ENCODE peak calls at places on chromosomes 12 and 14, in nine cellular contexts. One of them, this sample, is unnamed.

GRCh38 chr12:116898675-116899074 is 12.1 kb upstream of the FBXW8 start:
- DNase-seq in transverse colon: no peak
- DNase-seq in cardiac muscle cell: no peak
- DNase-seq in neural crest cell: no peak
- DNase-seq in AG04450: no peak
- DNase-seq in bronchial epithelial cell: no peak
- DNase-seq in Caco-2: no peak
- DNase-seq in BJ: no peak
- DNase-seq in psoas muscle: no peak
- DNase-seq in this sample: no peak

GRCh38 chr14:99348816-99349609 is 77.0 kb upstream of the BCL11B start:
- DNase-seq in transverse colon: no peak
- DNase-seq in cardiac muscle cell: no peak
- DNase-seq in neural crest cell: no peak
- DNase-seq in AG04450: no peak
- DNase-seq in bronchial epithelial cell: no peak
- DNase-seq in Caco-2: no peak
- DNase-seq in BJ: no peak
- DNase-seq in psoas muscle: no peak
- DNase-seq in this sample: no peak

GRCh38 chr12:68785823-68786222 is 22.2 kb upstream of the MDM2 start:
- DNase-seq in transverse colon: no peak
- DNase-seq in cardiac muscle cell: no peak
- DNase-seq in neural crest cell: no peak
- DNase-seq in AG04450: no peak
- DNase-seq in bronchial epithelial cell: no peak
- DNase-seq in Caco-2: no peak
- DNase-seq in BJ: no peak
- DNase-seq in psoas muscle: no peak
- DNase-seq in this sample: no peak

GRCh38 chr12:124786065-124786964 is 77.3 kb downstream of the SCARB1 start:
- DNase-seq in transverse colon: peak; percentile 53
- DNase-seq in cardiac muscle cell: peak; percentile 92
- DNase-seq in neural crest cell: peak; percentile 53
- DNase-seq in AG04450: peak; percentile 76
- DNase-seq in bronchial epithelial cell: peak; percentile 87
- DNase-seq in Caco-2: no peak
- DNase-seq in BJ: no peak
- DNase-seq in psoas muscle: peak; percentile 81
- DNase-seq in this sample: no peak

GRCh38 chr12:53844989-53845836 is 93.4 kb upstream of the HOXC13 start:
- DNase-seq in transverse colon: no peak
- DNase-seq in cardiac muscle cell: peak; percentile 10
- DNase-seq in neural crest cell: no peak
- DNase-seq in AG04450: no peak
- DNase-seq in bronchial epithelial cell: peak; percentile 88
- DNase-seq in Caco-2: peak; percentile 67
- DNase-seq in BJ: peak; percentile 72
- DNase-seq in psoas muscle: no peak
- DNase-seq in this sample: no peak

GRCh38 chr12:100356646-100357223 is at the start of gene SLC17A8:
- DNase-seq in transverse colon: peak; percentile 13
- DNase-seq in cardiac muscle cell: peak; percentile 41
- DNase-seq in neural crest cell: peak; percentile 19
- DNase-seq in AG04450: no peak
- DNase-seq in bronchial epithelial cell: no peak
- DNase-seq in Caco-2: no peak
- DNase-seq in BJ: no peak
- DNase-seq in psoas muscle: no peak
- DNase-seq in this sample: no peak

GRCh38 chr12:52347546-52348510 is 19.5 kb downstream of the KRT85 start:
- DNase-seq in transverse colon: no peak
- DNase-seq in cardiac muscle cell: no peak
- DNase-seq in neural crest cell: no peak
- DNase-seq in AG04450: no peak
- DNase-seq in bronchial epithelial cell: no peak
- DNase-seq in Caco-2: no peak
- DNase-seq in BJ: no peak
- DNase-seq in psoas muscle: no peak
- DNase-seq in this sample: no peak

GRCh38 chr12:30763053-30763452 is 8.3 kb upstream of the CAPRIN2 start:
- DNase-seq in transverse colon: no peak
- DNase-seq in cardiac muscle cell: no peak
- DNase-seq in neural crest cell: no peak
- DNase-seq in AG04450: no peak
- DNase-seq in bronchial epithelial cell: no peak
- DNase-seq in Caco-2: peak; percentile 94
- DNase-seq in BJ: no peak
- DNase-seq in psoas muscle: no peak
- DNase-seq in this sample: no peak

GRCh38 chr12:3242199-3242863 is 165.2 kb downstream of the TSPAN9 start:
- DNase-seq in transverse colon: peak; percentile 15
- DNase-seq in cardiac muscle cell: no peak
- DNase-seq in neural crest cell: no peak
- DNase-seq in AG04450: no peak
- DNase-seq in bronchial epithelial cell: no peak
- DNase-seq in Caco-2: no peak
- DNase-seq in BJ: no peak
- DNase-seq in psoas muscle: peak; percentile 82
- DNase-seq in this sample: no peak

GRCh38 chr12:3364226-3364625 is 126.8 kb upstream of the PRMT8 start:
- DNase-seq in transverse colon: no peak
- DNase-seq in cardiac muscle cell: no peak
- DNase-seq in neural crest cell: no peak
- DNase-seq in AG04450: no peak
- DNase-seq in bronchial epithelial cell: no peak
- DNase-seq in Caco-2: no peak
- DNase-seq in BJ: no peak
- DNase-seq in psoas muscle: no peak
- DNase-seq in this sample: no peak

GRCh38 chr14:68300608-68301007 is 481.0 kb downstream of the RAD51B start:
- DNase-seq in transverse colon: no peak
- DNase-seq in cardiac muscle cell: no peak
- DNase-seq in neural crest cell: no peak
- DNase-seq in AG04450: no peak
- DNase-seq in bronchial epithelial cell: no peak
- DNase-seq in Caco-2: no peak
- DNase-seq in BJ: no peak
- DNase-seq in psoas muscle: no peak
- DNase-seq in this sample: no peak

GRCh38 chr12:96063046-96063445 is 27.7 kb upstream of the LTA4H start:
- DNase-seq in transverse colon: no peak
- DNase-seq in cardiac muscle cell: no peak
- DNase-seq in neural crest cell: no peak
- DNase-seq in AG04450: no peak
- DNase-seq in bronchial epithelial cell: peak; percentile 35
- DNase-seq in Caco-2: no peak
- DNase-seq in BJ: no peak
- DNase-seq in psoas muscle: no peak
- DNase-seq in this sample: no peak

GRCh38 chr12:132460571-132460970 is 29.4 kb upstream of the FBRSL1 start:
- DNase-seq in transverse colon: no peak
- DNase-seq in cardiac muscle cell: no peak
- DNase-seq in neural crest cell: no peak
- DNase-seq in AG04450: no peak
- DNase-seq in bronchial epithelial cell: no peak
- DNase-seq in Caco-2: no peak
- DNase-seq in BJ: no peak
- DNase-seq in psoas muscle: no peak
- DNase-seq in this sample: no peak
- TF ChIP-seq CTCF in transverse colon: peak; percentile 7
- TF ChIP-seq CTCF in cardiac muscle cell: peak; percentile 16
- TF ChIP-seq CTCF in neural crest cell: peak; percentile 55
- TF ChIP-seq CTCF in AG04450: peak; percentile 27
- TF ChIP-seq CTCF in bronchial epithelial cell: peak; percentile 9
- TF ChIP-seq CTCF in Caco-2: peak; percentile 9
- TF ChIP-seq CTCF in BJ: peak; percentile 8
- TF ChIP-seq CTCF in psoas muscle: peak; percentile 5
- TF ChIP-seq CTCF in this sample: no peak

DNA sequence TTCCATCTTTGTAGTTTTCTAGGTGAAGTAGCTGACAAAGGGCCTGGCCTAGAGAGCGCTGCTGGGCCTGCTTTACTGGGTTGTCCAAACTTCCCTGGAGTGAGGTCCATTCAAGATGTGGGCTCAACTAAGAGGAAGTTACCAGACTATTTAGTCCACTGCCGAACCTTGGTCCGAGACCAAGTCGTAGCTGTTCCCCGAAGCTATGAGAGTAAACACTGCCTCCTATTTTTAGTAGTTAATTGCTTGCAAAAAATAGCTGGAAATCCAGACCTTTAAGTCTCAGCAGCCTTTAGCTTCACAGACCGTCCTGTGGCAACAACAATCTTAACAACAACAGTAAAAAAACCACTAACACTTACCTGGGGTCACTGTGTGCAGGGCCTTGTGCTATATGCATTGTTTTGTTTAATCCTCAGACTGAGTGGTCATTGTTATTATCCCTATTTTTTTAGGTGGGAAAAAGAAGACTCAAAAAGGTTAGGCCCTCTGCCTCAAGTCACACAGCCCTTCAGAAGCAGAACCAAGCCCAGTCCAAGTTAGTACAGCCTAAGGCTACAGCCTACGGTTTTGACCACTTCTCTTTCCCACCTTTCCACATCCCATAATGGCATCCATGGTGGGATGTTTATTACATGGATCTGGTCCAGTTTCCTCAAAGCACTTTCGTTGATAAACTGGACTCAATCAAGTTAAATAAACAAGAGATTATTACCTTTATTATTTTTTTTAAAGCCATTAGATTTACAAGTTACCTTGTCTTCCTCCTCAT is 30.6 kb downstream of the SOCS2 start:
- DNase-seq in transverse colon: no peak
- DNase-seq in cardiac muscle cell: no peak
- DNase-seq in neural crest cell: no peak
- DNase-seq in AG04450: no peak
- DNase-seq in bronchial epithelial cell: no peak
- DNase-seq in Caco-2: no peak
- DNase-seq in BJ: no peak
- DNase-seq in psoas muscle: no peak
- DNase-seq in this sample: no peak
- TF ChIP-seq CTCF in transverse colon: no peak
- TF ChIP-seq CTCF in cardiac muscle cell: no peak
- TF ChIP-seq CTCF in neural crest cell: no peak
- TF ChIP-seq CTCF in AG04450: no peak
- TF ChIP-seq CTCF in bronchial epithelial cell: no peak
- TF ChIP-seq CTCF in Caco-2: no peak
- TF ChIP-seq CTCF in BJ: no peak
- TF ChIP-seq CTCF in psoas muscle: no peak
- TF ChIP-seq CTCF in this sample: no peak

DNA sequence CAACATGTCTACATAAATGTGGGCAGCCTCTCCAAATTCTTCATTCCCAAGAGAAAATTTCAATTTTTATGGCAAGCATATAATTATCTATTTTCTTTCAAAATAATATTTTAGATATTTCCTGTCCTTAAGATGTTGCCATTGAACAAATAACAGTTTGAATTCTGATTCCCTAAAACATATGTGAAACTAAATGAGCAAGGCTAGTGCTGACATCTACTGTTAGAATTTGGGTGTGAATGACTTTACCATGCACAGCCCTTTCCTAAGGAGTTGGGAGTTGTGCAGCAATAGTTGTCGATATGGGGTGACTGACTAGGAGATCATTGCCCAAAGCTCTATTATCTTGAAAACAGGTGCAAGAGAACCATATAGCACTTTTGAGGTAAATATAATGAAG is 108.2 kb upstream of the SLC38A4 start:
- DNase-seq in transverse colon: no peak
- DNase-seq in cardiac muscle cell: peak; percentile 40
- DNase-seq in neural crest cell: no peak
- DNase-seq in AG04450: no peak
- DNase-seq in bronchial epithelial cell: peak; percentile 73
- DNase-seq in Caco-2: no peak
- DNase-seq in BJ: no peak
- DNase-seq in psoas muscle: no peak
- DNase-seq in this sample: no peak
- TF ChIP-seq CTCF in transverse colon: peak; percentile 42
- TF ChIP-seq CTCF in cardiac muscle cell: peak; percentile 63
- TF ChIP-seq CTCF in neural crest cell: peak; percentile 70
- TF ChIP-seq CTCF in AG04450: peak; percentile 65
- TF ChIP-seq CTCF in bronchial epithelial cell: peak; percentile 44
- TF ChIP-seq CTCF in Caco-2: peak; percentile 69
- TF ChIP-seq CTCF in BJ: peak; percentile 62
- TF ChIP-seq CTCF in psoas muscle: peak; percentile 68
- TF ChIP-seq CTCF in this sample: peak; percentile 59

GRCh38 chr12:109477963-109478315 is 505 bp downstream of the UBE3B start:
- DNase-seq in transverse colon: no peak
- DNase-seq in cardiac muscle cell: no peak
- DNase-seq in neural crest cell: no peak
- DNase-seq in AG04450: no peak
- DNase-seq in bronchial epithelial cell: no peak
- DNase-seq in Caco-2: no peak
- DNase-seq in BJ: no peak
- DNase-seq in psoas muscle: no peak
- DNase-seq in this sample: no peak

GRCh38 chr12:109476807-109477184 is 304 bp downstream of the KCTD10 start:
- DNase-seq in transverse colon: no peak
- DNase-seq in cardiac muscle cell: no peak
- DNase-seq in neural crest cell: no peak
- DNase-seq in AG04450: no peak
- DNase-seq in bronchial epithelial cell: no peak
- DNase-seq in Caco-2: no peak
- DNase-seq in BJ: no peak
- DNase-seq in psoas muscle: no peak
- DNase-seq in this sample: no peak

GRCh38 chr12:109475121-109475520 is 2.0 kb downstream of the KCTD10 start:
- DNase-seq in transverse colon: no peak
- DNase-seq in cardiac muscle cell: no peak
- DNase-seq in neural crest cell: no peak
- DNase-seq in AG04450: no peak
- DNase-seq in bronchial epithelial cell: no peak
- DNase-seq in Caco-2: no peak
- DNase-seq in BJ: no peak
- DNase-seq in psoas muscle: no peak
- DNase-seq in this sample: no peak

GRCh38 chr12:109475993-109476806 is 900 bp downstream of the KCTD10 start:
- DNase-seq in transverse colon: no peak
- DNase-seq in cardiac muscle cell: no peak
- DNase-seq in neural crest cell: no peak
- DNase-seq in AG04450: no peak
- DNase-seq in bronchial epithelial cell: peak; percentile 17
- DNase-seq in Caco-2: no peak
- DNase-seq in BJ: no peak
- DNase-seq in psoas muscle: no peak
- DNase-seq in this sample: no peak

DNA sequence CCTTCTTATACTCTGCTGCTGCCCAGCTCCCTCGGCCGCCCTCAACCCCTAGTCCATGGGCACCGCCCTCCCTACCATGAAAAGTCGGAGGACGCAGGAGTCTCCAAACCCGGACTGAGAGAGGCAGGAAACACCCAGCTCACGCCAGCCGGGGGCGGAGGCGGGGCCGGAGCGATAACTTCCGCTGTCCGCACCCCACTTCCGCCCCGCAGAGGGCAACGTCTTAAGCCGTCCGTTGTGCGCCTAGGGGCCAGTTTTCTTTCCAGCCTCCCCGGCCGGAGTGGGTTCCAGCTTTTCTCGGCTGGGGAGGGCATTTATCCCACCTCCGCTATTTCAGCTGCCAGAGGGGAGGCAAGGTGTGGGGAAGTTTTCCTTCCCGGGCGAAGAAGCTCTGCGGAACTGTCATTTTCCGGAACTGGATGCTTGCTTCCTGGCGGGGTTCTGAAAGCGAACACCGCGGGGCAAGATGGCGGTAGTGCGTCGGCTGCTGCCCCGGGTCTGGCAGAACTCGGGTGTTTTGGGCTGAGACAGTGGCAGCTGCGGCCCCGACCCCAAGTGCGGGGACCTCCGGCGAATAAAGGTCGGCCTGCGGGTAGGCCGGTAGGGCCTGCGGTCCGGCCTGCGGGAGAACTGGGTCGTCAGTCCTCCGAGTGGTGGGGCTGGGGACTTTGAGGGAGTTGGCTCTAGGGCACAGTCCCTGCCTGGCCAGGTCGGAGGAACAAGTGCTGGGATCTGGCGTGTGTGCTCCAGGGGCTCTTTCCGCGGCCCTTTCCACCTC is at the start of the genes KCTD10 and UBE3B:
- DNase-seq in transverse colon: peak; percentile 92
- DNase-seq in cardiac muscle cell: peak; percentile 94
- DNase-seq in neural crest cell: peak; percentile 84
- DNase-seq in AG04450: peak; percentile 78
- DNase-seq in bronchial epithelial cell: peak; percentile 69
- DNase-seq in Caco-2: peak; percentile 89
- DNase-seq in BJ: peak; percentile 28
- DNase-seq in psoas muscle: peak; percentile 94
- DNase-seq in this sample: peak; percentile 90
- TF ChIP-seq CTCF in transverse colon: peak; percentile 9
- TF ChIP-seq CTCF in cardiac muscle cell: no peak
- TF ChIP-seq CTCF in neural crest cell: no peak
- TF ChIP-seq CTCF in AG04450: no peak
- TF ChIP-seq CTCF in bronchial epithelial cell: no peak
- TF ChIP-seq CTCF in Caco-2: no peak
- TF ChIP-seq CTCF in BJ: no peak
- TF ChIP-seq CTCF in psoas muscle: no peak
- TF ChIP-seq CTCF in this sample: no peak